ENCODE peak calls at places on chromosomes 12 and 14, in four cellular contexts. H is cardiac fibroblast; M is keratinocyte; Y is activated naive CD4-positive, alpha-beta T cell. U is an unnamed sample.
A peak's percentile ranks its signal among the peaks of the same experiment; 100 is the strongest.

GRCh38 chr14:32422440-32422839 is 93.3 kb downstream of the AKAP6 start:
- DNase-seq in H (no peak), M (no peak), Y (no peak), U (no peak)

GRCh38 chr14:35028435-35028834 is 17.6 kb upstream of the FAM177A1 start:
- DNase-seq in M (no peak), Y (no peak), H (no peak), U (no peak)

GRCh38 chr12:45273717-45274271 is 57.9 kb downstream of the ANO6 start:
- DNase-seq in M (peak; percentile 74), H (peak; percentile 97), Y (no peak), U (no peak)

GRCh38 chr12:68065163-68065562 is 75.9 kb downstream of the IFNG-AS1 start:
- DNase-seq in Y (no peak), M (no peak), H (no peak), U (no peak)

GRCh38 chr12:113136128-113136989 is 798 bp upstream of the RASAL1 start:
- DNase-seq in M (no peak), Y (no peak), H (no peak), U (peak; percentile 70)

GRCh38 chr14:75769047-75769685 is 108.1 kb downstream of the TTLL5 start:
- DNase-seq in M (no peak), H (no peak), Y (no peak), U (no peak)

GRCh38 chr12:70609739-70610491 is 27.3 kb downstream of the PTPRB start:
- DNase-seq in M (no peak), Y (no peak), H (peak; percentile 36), U (no peak)

GRCh38 chr14:36167431-36167830 is 9.1 kb downstream of the PTCSC3 start:
- DNase-seq in Y (no peak), M (no peak), H (no peak), U (no peak)

GRCh38 chr12:46956451-46957035 is 122.9 kb upstream of the PCED1B start:
- DNase-seq in H (no peak), Y (no peak), M (no peak), U (no peak)

GRCh38 chr12:70847871-70848270 is 72.7 kb downstream of the PTPRR start:
- DNase-seq in H (no peak), M (no peak), Y (no peak), U (no peak)

GRCh38 chr12:7142057-7142644 is 12.0 kb downstream of the CLSTN3 start:
- DNase-seq in Y (no peak), H (peak; percentile 67), M (no peak), U (peak; percentile 68)

GRCh38 chr12:29044799-29045198 is 104.3 kb upstream of the FAR2 start:
- DNase-seq in Y (no peak), H (no peak), M (no peak), U (no peak)

GRCh38 chr12:105676694-105677093 is 346.2 kb downstream of the C12orf75 start:
- DNase-seq in Y (no peak), H (peak; percentile 1), M (no peak), U (no peak)

GRCh38 chr14:64673748-64674147 is 30.5 kb upstream of the PLEKHG3 start:
- DNase-seq in H (no peak), Y (no peak), M (peak; percentile 70), U (peak; percentile 94)

GRCh38 chr14:68679746-68680467 is 113.0 kb downstream of the ZFP36L1 start:
- DNase-seq in M (no peak), H (no peak), Y (no peak), U (no peak)

GRCh38 chr14:95341564-95341963 is 21.9 kb upstream of the CLMN start:
- DNase-seq in M (no peak), Y (no peak), H (no peak), U (no peak)

GRCh38 chr12:58901664-58902063 is 18.6 kb downstream of the LRIG3 start:
- DNase-seq in H (no peak), Y (no peak), M (no peak), U (no peak)

GRCh38 chr12:120980800-120981368 is 2.5 kb downstream of the HNF1A start:
- DNase-seq in H (no peak), Y (no peak), M (no peak), U (no peak)

GRCh38 chr14:99806841-99807240 is 13.6 kb downstream of the EML1 start:
- DNase-seq in H (no peak), M (no peak), Y (no peak), U (no peak)

GRCh38 chr12:67239061-67239460 is 30.1 kb upstream of the CAND1 start:
- DNase-seq in H (no peak), Y (no peak), M (no peak), U (no peak)

GRCh38 chr12:116448165-116448756 is 110.9 kb upstream of the MAP1LC3B2 start:
- DNase-seq in H (no peak), M (no peak), Y (no peak), U (no peak)

GRCh38 chr12:10672231-10672868 is 1.5 kb downstream of the STYK1 start:
- DNase-seq in H (no peak), M (no peak), Y (no peak), U (no peak)

GRCh38 chr14:38197761-38198345 is 9.9 kb upstream of the SSTR1 start:
- DNase-seq in Y (no peak), H (no peak), M (no peak), U (no peak)

GRCh38 chr12:101927042-101927441 is 49.7 kb downstream of the DRAM1 start:
- DNase-seq in H (peak; percentile 76), Y (no peak), M (no peak), U (no peak)

GRCh38 chr12:54259194-54260011 is 20.5 kb downstream of the CBX5 start:
- DNase-seq in M (no peak), Y (no peak), H (peak; percentile 94), U (peak; percentile 24)

GRCh38 chr14:102508410-102508773 is 1.2 kb downstream of the ANKRD9 start:
- DNase-seq in H (no peak), Y (no peak), M (no peak), U (no peak)